ENCODE peak calls at places on chromosomes 3 and 15, in eight cellular contexts. F is effector CD4-positive, alpha-beta T cell; C is stimulated activated CD8-positive, alpha-beta memory T cell treated with anti-CD3 and anti-CD28 coated beads, Interleukin-15, amount 100 ng/mL, for 24 hours; S is epithelial cell of prostate; H is Right ventricle myocardium superior; P is RWPE1; E is stimulated activated CD4-positive, alpha-beta T cell treated with anti-CD3 and anti-CD28 coated beads, Interleukin-15, amount 100 ng/mL, for 1 hour; J is activated CD8-positive, alpha-beta memory T cell treated with anti-CD3 and anti-CD28 coated beads for 24 hours. D is an unnamed sample.

GRCh38 chr3:129937717-129938116 is 36.8 kb upstream of the TRH start:
- DNase-seq in F (no peak), C (no peak), S (no peak), H (no peak), P (no peak), E (no peak), J (no peak), D (no peak)

GRCh38 chr3:135503429-135504083 is 462.0 kb upstream of the PPP2R3A start:
- DNase-seq in F (no peak), C (no peak), S (no peak), H (peak), P (peak), E (no peak), J (no peak), D (no peak)

GRCh38 chr15:63494406-63494805 is 10.0 kb upstream of the USP3 start:
- DNase-seq in F (no peak), C (no peak), S (no peak), H (no peak), P (no peak), E (no peak), J (peak), D (no peak)

GRCh38 chr3:161081675-161082462 is 23.3 kb downstream of the B3GALNT1 start:
- DNase-seq in F (no peak), C (no peak), S (no peak), H (peak), P (no peak), E (no peak), J (no peak), D (no peak)

GRCh38 chr3:172061724-172062184 is 22.4 kb downstream of the FNDC3B start:
- DNase-seq in F (no peak), C (no peak), S (no peak), H (no peak), P (no peak), E (no peak), J (no peak), D (no peak)

GRCh38 chr15:92882697-92883642 is 17.2 kb upstream of the CHD2 start:
- DNase-seq in F (no peak), C (no peak), S (no peak), H (peak), P (no peak), E (no peak), J (peak), D (no peak)

GRCh38 chr3:124707667-124708066 is 22.6 kb upstream of the UMPS start:
- DNase-seq in F (no peak), C (no peak), S (no peak), H (no peak), P (no peak), E (no peak), J (no peak), D (no peak)

GRCh38 chr3:38730281-38730680 is 80.8 kb upstream of the SCN5A start:
- DNase-seq in F (no peak), C (no peak), S (no peak), H (no peak), P (peak), E (no peak), J (no peak), D (no peak)

GRCh38 chr3:156448300-156448699 is 106.6 kb downstream of the SSR3 start:
- DNase-seq in F (peak), C (no peak), S (no peak), H (no peak), P (peak), E (no peak), J (no peak), D (no peak)

GRCh38 chr15:42152196-42152920 is 4.1 kb downstream of the PLA2G4F start:
- DNase-seq in F (no peak), C (no peak), S (peak), H (peak), P (no peak), E (no peak), J (no peak), D (peak)

GRCh38 chr15:44033894-44034293 is 161.2 kb downstream of the FRMD5 start:
- DNase-seq in F (no peak), C (no peak), S (no peak), H (no peak), P (peak), E (no peak), J (no peak), D (no peak)

GRCh38 chr3:166191406-166191805 is 354.2 kb upstream of the BCHE start:
- DNase-seq in F (no peak), C (no peak), S (no peak), H (no peak), P (no peak), E (no peak), J (no peak), D (no peak)

GRCh38 chr15:59611277-59612260 is at the start of gene GCNT3:
- DNase-seq in F (no peak), C (no peak), S (peak), H (no peak), P (peak), E (no peak), J (no peak), D (no peak)

D was measured in lower leg skin.